ENCODE peak calls at places on chromosomes 6 and 20, in seven cellular contexts. One of them, this sample, is unnamed.

GRCh38 chr6:16737389-16737788 is 23.9 kb downstream of the ATXN1 start:
- DNase-seq in SJSA1: peak; percentile 52
- DNase-seq in tibial artery: no peak
- DNase-seq in activated effector memory CD4-positive, alpha-beta T cell treated with Interleukin-2 at 50 U/mL for 16 hours: no peak
- DNase-seq in AG10803: peak; percentile 72
- DNase-seq in HTR-8/SVneo: no peak
- DNase-seq in KBM-7: no peak
- DNase-seq in this sample: no peak

GRCh38 chr20:15673206-15673605 is 900.0 kb downstream of the KIF16B start:
- DNase-seq in HTR-8/SVneo: peak; percentile 3
- DNase-seq in KBM-7: no peak
- DNase-seq in tibial artery: no peak
- DNase-seq in activated effector memory CD4-positive, alpha-beta T cell treated with Interleukin-2 at 50 U/mL for 16 hours: no peak
- DNase-seq in SJSA1: peak; percentile 82
- DNase-seq in AG10803: peak; percentile 86
- DNase-seq in this sample: no peak

GRCh38 chr6:143059616-143060353 is 904 bp upstream of the AIG1 start:
- DNase-seq in SJSA1: no peak
- DNase-seq in HTR-8/SVneo: peak; percentile 33
- DNase-seq in KBM-7: no peak
- DNase-seq in activated effector memory CD4-positive, alpha-beta T cell treated with Interleukin-2 at 50 U/mL for 16 hours: no peak
- DNase-seq in AG10803: peak; percentile 91
- DNase-seq in tibial artery: no peak
- DNase-seq in this sample: no peak

GRCh38 chr6:158815915-158816314 is 3.3 kb downstream of the EZR start:
- DNase-seq in tibial artery: no peak
- DNase-seq in SJSA1: no peak
- DNase-seq in activated effector memory CD4-positive, alpha-beta T cell treated with Interleukin-2 at 50 U/mL for 16 hours: no peak
- DNase-seq in KBM-7: no peak
- DNase-seq in AG10803: no peak
- DNase-seq in HTR-8/SVneo: no peak
- DNase-seq in this sample: no peak

GRCh38 chr6:80489911-80490635 is 383.6 kb downstream of the BCKDHB start:
- DNase-seq in tibial artery: no peak
- DNase-seq in activated effector memory CD4-positive, alpha-beta T cell treated with Interleukin-2 at 50 U/mL for 16 hours: no peak
- DNase-seq in AG10803: no peak
- DNase-seq in SJSA1: no peak
- DNase-seq in KBM-7: no peak
- DNase-seq in HTR-8/SVneo: no peak
- DNase-seq in this sample: no peak

GRCh38 chr6:40755046-40755681 is 168.0 kb upstream of the LRFN2 start:
- DNase-seq in HTR-8/SVneo: peak; percentile 69
- DNase-seq in SJSA1: no peak
- DNase-seq in KBM-7: no peak
- DNase-seq in tibial artery: no peak
- DNase-seq in AG10803: peak; percentile 65
- DNase-seq in activated effector memory CD4-positive, alpha-beta T cell treated with Interleukin-2 at 50 U/mL for 16 hours: no peak
- DNase-seq in this sample: no peak

GRCh38 chr6:35583893-35584688 is 71.4 kb upstream of the TULP1 start:
- DNase-seq in KBM-7: peak; percentile 76
- DNase-seq in AG10803: peak; percentile 72
- DNase-seq in HTR-8/SVneo: peak; percentile 50
- DNase-seq in tibial artery: no peak
- DNase-seq in SJSA1: peak; percentile 53
- DNase-seq in activated effector memory CD4-positive, alpha-beta T cell treated with Interleukin-2 at 50 U/mL for 16 hours: peak; percentile 50
- DNase-seq in this sample: no peak

GRCh38 chr20:7629880-7630279 is 310.4 kb downstream of the HAO1 start:
- DNase-seq in AG10803: peak; percentile 13
- DNase-seq in KBM-7: no peak
- DNase-seq in HTR-8/SVneo: no peak
- DNase-seq in SJSA1: no peak
- DNase-seq in tibial artery: no peak
- DNase-seq in activated effector memory CD4-positive, alpha-beta T cell treated with Interleukin-2 at 50 U/mL for 16 hours: no peak
- DNase-seq in this sample: no peak

GRCh38 chr20:56417911-56418310 is 5.9 kb downstream of the CASS4 start:
- DNase-seq in HTR-8/SVneo: no peak
- DNase-seq in activated effector memory CD4-positive, alpha-beta T cell treated with Interleukin-2 at 50 U/mL for 16 hours: no peak
- DNase-seq in SJSA1: no peak
- DNase-seq in AG10803: peak; percentile 29
- DNase-seq in tibial artery: no peak
- DNase-seq in KBM-7: no peak
- DNase-seq in this sample: no peak

GRCh38 chr6:108163267-108163643 is 2.6 kb upstream of the NR2E1 start:
- DNase-seq in SJSA1: no peak
- DNase-seq in activated effector memory CD4-positive, alpha-beta T cell treated with Interleukin-2 at 50 U/mL for 16 hours: no peak
- DNase-seq in HTR-8/SVneo: no peak
- DNase-seq in tibial artery: no peak
- DNase-seq in KBM-7: no peak
- DNase-seq in AG10803: no peak
- DNase-seq in this sample: no peak

GRCh38 chr20:57440678-57441509 is 49.7 kb downstream of the RBM38 start:
- DNase-seq in KBM-7: no peak
- DNase-seq in SJSA1: no peak
- DNase-seq in activated effector memory CD4-positive, alpha-beta T cell treated with Interleukin-2 at 50 U/mL for 16 hours: no peak
- DNase-seq in AG10803: peak; percentile 85
- DNase-seq in tibial artery: peak; percentile 88
- DNase-seq in HTR-8/SVneo: no peak
- DNase-seq in this sample: peak; percentile 66

GRCh38 chr6:150273457-150274309 is 95.1 kb upstream of the IYD start:
- DNase-seq in tibial artery: no peak
- DNase-seq in HTR-8/SVneo: no peak
- DNase-seq in SJSA1: no peak
- DNase-seq in KBM-7: no peak
- DNase-seq in AG10803: no peak
- DNase-seq in activated effector memory CD4-positive, alpha-beta T cell treated with Interleukin-2 at 50 U/mL for 16 hours: no peak
- DNase-seq in this sample: no peak

GRCh38 chr6:45105170-45105820 is 222.8 kb upstream of the RUNX2 start:
- DNase-seq in tibial artery: no peak
- DNase-seq in SJSA1: no peak
- DNase-seq in AG10803: no peak
- DNase-seq in activated effector memory CD4-positive, alpha-beta T cell treated with Interleukin-2 at 50 U/mL for 16 hours: no peak
- DNase-seq in KBM-7: no peak
- DNase-seq in HTR-8/SVneo: no peak
- DNase-seq in this sample: no peak

GRCh38 chr6:147000545-147001488 is 203.4 kb upstream of the STXBP5 start:
- DNase-seq in activated effector memory CD4-positive, alpha-beta T cell treated with Interleukin-2 at 50 U/mL for 16 hours: no peak
- DNase-seq in KBM-7: no peak
- DNase-seq in SJSA1: no peak
- DNase-seq in AG10803: peak; percentile 68
- DNase-seq in HTR-8/SVneo: no peak
- DNase-seq in tibial artery: no peak
- DNase-seq in this sample: no peak

GRCh38 chr20:50379049-50379990 is 130.9 kb upstream of the PTPN1 start:
- DNase-seq in tibial artery: peak; percentile 96
- DNase-seq in HTR-8/SVneo: peak; percentile 64
- DNase-seq in SJSA1: no peak
- DNase-seq in activated effector memory CD4-positive, alpha-beta T cell treated with Interleukin-2 at 50 U/mL for 16 hours: no peak
- DNase-seq in KBM-7: peak; percentile 78
- DNase-seq in AG10803: peak; percentile 95
- DNase-seq in this sample: peak; percentile 80

GRCh38 chr20:36957875-36958667 is 6.6 kb upstream of the SAMHD1 start:
- DNase-seq in AG10803: no peak
- DNase-seq in KBM-7: peak; percentile 85
- DNase-seq in HTR-8/SVneo: no peak
- DNase-seq in activated effector memory CD4-positive, alpha-beta T cell treated with Interleukin-2 at 50 U/mL for 16 hours: no peak
- DNase-seq in SJSA1: no peak
- DNase-seq in tibial artery: no peak
- DNase-seq in this sample: no peak

This sample was measured in thoracic aorta.